ENCODE peak calls at places on chromosomes 7 and 10, in four cellular contexts. One of them, this sample, is unnamed.

GRCh38 chr10:69446650-69447151 is 4.6 kb upstream of the TSPAN15 start:
- DNase-seq in HepG2: peak; percentile 81
- DNase-seq in HEK293T: no peak
- DNase-seq in K562: no peak
- DNase-seq in this sample: no peak

GRCh38 chr7:72190166-72190565 is 222.0 kb downstream of the CALN1 start:
- DNase-seq in HepG2: no peak
- DNase-seq in HEK293T: no peak
- DNase-seq in K562: no peak
- DNase-seq in this sample: no peak

GRCh38 chr10:90912176-90912575 is 8.7 kb downstream of the ANKRD1 start:
- DNase-seq in K562: no peak
- DNase-seq in HepG2: no peak
- DNase-seq in HEK293T: no peak
- DNase-seq in this sample: no peak

GRCh38 chr10:73577788-73578187 is 13.4 kb downstream of the USP54 start:
- DNase-seq in K562: no peak
- DNase-seq in HEK293T: no peak
- DNase-seq in HepG2: no peak
- DNase-seq in this sample: no peak

GRCh38 chr7:110544199-110544598 is 546.7 kb upstream of the LRRN3 start:
- DNase-seq in K562: no peak
- DNase-seq in HepG2: no peak
- DNase-seq in HEK293T: no peak
- DNase-seq in this sample: no peak

GRCh38 chr7:24834150-24834798 is 77.0 kb upstream of the GSDME start:
- DNase-seq in K562: no peak
- DNase-seq in HEK293T: no peak
- DNase-seq in HepG2: no peak
- DNase-seq in this sample: no peak

GRCh38 chr10:117543999-117544728 is 1.6 kb downstream of the EMX2 start:
- DNase-seq in HEK293T: peak; percentile 37
- DNase-seq in HepG2: no peak
- DNase-seq in K562: no peak
- DNase-seq in this sample: no peak

GRCh38 chr7:84055904-84056615 is 138.5 kb downstream of the SEMA3A start:
- DNase-seq in HEK293T: no peak
- DNase-seq in K562: no peak
- DNase-seq in HepG2: no peak
- DNase-seq in this sample: no peak

GRCh38 chr10:99234067-99234738 is 1.4 kb downstream of the HPSE2 start:
- DNase-seq in HepG2: no peak
- DNase-seq in K562: peak; percentile 10
- DNase-seq in HEK293T: no peak
- DNase-seq in this sample: peak; percentile 17

GRCh38 chr7:101650579-101651081 is 21.5 kb upstream of the MYL10 start:
- DNase-seq in HepG2: no peak
- DNase-seq in K562: no peak
- DNase-seq in HEK293T: no peak
- DNase-seq in this sample: no peak

GRCh38 chr10:11679946-11680345 is 62.2 kb upstream of the ECHDC3 start:
- DNase-seq in HEK293T: no peak
- DNase-seq in K562: no peak
- DNase-seq in HepG2: no peak
- DNase-seq in this sample: no peak

GRCh38 chr7:26329520-26330269 is 38.0 kb downstream of the SNX10 start:
- DNase-seq in HEK293T: no peak
- DNase-seq in K562: no peak
- DNase-seq in HepG2: no peak
- DNase-seq in this sample: no peak

GRCh38 chr7:158997110-158997453 is 140.7 kb downstream of the DYNC2I1 start:
- DNase-seq in HepG2: no peak
- DNase-seq in HEK293T: no peak
- DNase-seq in K562: no peak
- DNase-seq in this sample: no peak

GRCh38 chr10:51244308-51244707 is 170.0 kb downstream of the PRKG1 start:
- DNase-seq in HepG2: no peak
- DNase-seq in K562: no peak
- DNase-seq in HEK293T: peak; percentile 11
- DNase-seq in this sample: no peak

GRCh38 chr10:47094636-47095035 is 183.4 kb downstream of the PTPN20 start:
- DNase-seq in K562: no peak
- DNase-seq in HEK293T: no peak
- DNase-seq in HepG2: no peak
- DNase-seq in this sample: no peak

GRCh38 chr7:151891753-151892152 is 14.8 kb upstream of the PRKAG2 start:
- DNase-seq in K562: no peak
- DNase-seq in HEK293T: no peak
- DNase-seq in HepG2: no peak
- DNase-seq in this sample: no peak

GRCh38 chr7:19116121-19117080 is 1.0 kb downstream of the TWIST1 start:
- DNase-seq in K562: no peak
- DNase-seq in HEK293T: peak; percentile 36
- DNase-seq in HepG2: no peak
- DNase-seq in this sample: no peak

GRCh38 chr7:42314696-42315095 is 77.7 kb upstream of the GLI3 start:
- DNase-seq in K562: no peak
- DNase-seq in HEK293T: no peak
- DNase-seq in HepG2: no peak
- DNase-seq in this sample: no peak

GRCh38 chr7:42311195-42311594 is 74.2 kb upstream of the GLI3 start:
- DNase-seq in K562: no peak
- DNase-seq in HEK293T: no peak
- DNase-seq in HepG2: no peak
- DNase-seq in this sample: no peak

GRCh38 chr7:42315096-42315495 is 78.1 kb upstream of the GLI3 start:
- DNase-seq in HEK293T: no peak
- DNase-seq in HepG2: no peak
- DNase-seq in K562: no peak
- DNase-seq in this sample: no peak

GRCh38 chr7:42319631-42320030 is 82.6 kb upstream of the GLI3 start:
- DNase-seq in HepG2: no peak
- DNase-seq in K562: no peak
- DNase-seq in HEK293T: no peak
- DNase-seq in this sample: no peak

GRCh38 chr7:42315631-42316030 is 78.6 kb upstream of the GLI3 start:
- DNase-seq in K562: no peak
- DNase-seq in HEK293T: peak; percentile 13
- DNase-seq in HepG2: no peak
- DNase-seq in this sample: no peak
- TF ChIP-seq TARDBP in K562: no peak
- TF ChIP-seq TARDBP in HEK293T: no peak
- TF ChIP-seq TARDBP in HepG2: no peak
- TF ChIP-seq TARDBP in this sample: no peak

GRCh38 chr7:85887133-85887532 is 700.3 kb upstream of the SEMA3D start:
- DNase-seq in K562: no peak
- DNase-seq in HepG2: no peak
- DNase-seq in HEK293T: no peak
- DNase-seq in this sample: no peak

GRCh38 chr7:85890244-85890811 is 703.5 kb upstream of the SEMA3D start:
- DNase-seq in HEK293T: peak; percentile 25
- DNase-seq in HepG2: peak; percentile 39
- DNase-seq in K562: peak; percentile 16
- DNase-seq in this sample: no peak
- TF ChIP-seq TARDBP in HEK293T: no peak
- TF ChIP-seq TARDBP in HepG2: no peak
- TF ChIP-seq TARDBP in K562: no peak
- TF ChIP-seq TARDBP in this sample: no peak

DNA sequence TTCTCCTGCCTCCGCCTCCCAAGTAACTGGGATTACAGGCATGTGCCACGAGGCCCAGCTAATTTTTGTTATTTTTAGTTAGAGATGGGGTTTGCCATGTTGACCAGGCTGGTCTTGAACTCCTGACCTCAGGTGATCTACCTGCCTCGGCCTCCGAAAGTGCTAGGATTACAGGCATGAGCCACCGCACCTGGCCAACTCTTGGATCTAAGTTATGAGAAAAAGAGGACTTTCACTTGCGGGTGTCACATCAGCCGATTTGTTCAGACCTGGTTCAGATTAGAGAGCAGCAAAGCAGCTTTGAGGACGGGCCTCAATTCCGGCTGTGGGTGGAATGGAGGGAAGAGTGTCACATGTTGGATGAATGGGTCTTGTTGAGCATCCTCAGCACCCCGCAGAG is 61.0 kb upstream of the FGFR2 start:
- DNase-seq in K562: no peak
- DNase-seq in HEK293T: no peak
- DNase-seq in HepG2: no peak
- DNase-seq in this sample: no peak
- TF ChIP-seq TARDBP in K562: no peak
- TF ChIP-seq TARDBP in HEK293T: no peak
- TF ChIP-seq TARDBP in HepG2: no peak
- TF ChIP-seq TARDBP in this sample: no peak

GRCh38 chr7:142862401-142863400 is 7.8 kb downstream of the EPHB6 start:
- DNase-seq in HepG2: no peak
- DNase-seq in K562: no peak
- DNase-seq in HEK293T: no peak
- DNase-seq in this sample: no peak
- TF ChIP-seq TARDBP in HepG2: no peak
- TF ChIP-seq TARDBP in K562: no peak
- TF ChIP-seq TARDBP in HEK293T: no peak
- TF ChIP-seq TARDBP in this sample: no peak

GRCh38 chr10:26259341-26259740 is 42.8 kb downstream of the GAD2 start:
- DNase-seq in HepG2: no peak
- DNase-seq in K562: no peak
- DNase-seq in HEK293T: no peak
- DNase-seq in this sample: no peak

GRCh38 chr10:26251925-26252324 is 35.4 kb downstream of the GAD2 start:
- DNase-seq in K562: no peak
- DNase-seq in HepG2: no peak
- DNase-seq in HEK293T: no peak
- DNase-seq in this sample: no peak

GRCh38 chr10:26249681-26250080 is 33.1 kb downstream of the GAD2 start:
- DNase-seq in K562: no peak
- DNase-seq in HEK293T: no peak
- DNase-seq in HepG2: no peak
- DNase-seq in this sample: no peak

DNA sequence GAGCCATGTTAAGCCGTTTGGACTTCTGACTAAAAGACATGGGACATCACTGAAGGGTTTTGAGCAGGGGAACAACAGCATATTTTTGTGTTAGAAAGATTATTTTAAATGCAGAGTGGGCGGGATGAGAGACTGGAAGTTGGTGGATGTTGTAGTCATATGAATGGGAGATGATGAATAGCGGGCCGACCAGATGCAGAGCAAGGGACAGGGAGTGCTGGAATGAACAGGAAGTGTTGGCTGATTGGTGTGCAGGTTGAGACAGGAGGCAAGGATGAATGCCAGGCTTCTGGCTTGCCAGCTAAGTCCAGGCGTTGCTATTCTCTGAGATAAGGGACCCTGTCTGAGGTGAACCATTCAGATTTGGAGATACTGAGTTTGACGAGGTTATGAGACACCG is 38.0 kb downstream of the GAD2 start:
- DNase-seq in K562: no peak
- DNase-seq in HepG2: no peak
- DNase-seq in HEK293T: no peak
- DNase-seq in this sample: no peak
- TF ChIP-seq TARDBP in K562: no peak
- TF ChIP-seq TARDBP in HepG2: no peak
- TF ChIP-seq TARDBP in HEK293T: no peak
- TF ChIP-seq TARDBP in this sample: no peak

GRCh38 chr7:65955718-65956117 is 26.3 kb downstream of the GUSB start:
- DNase-seq in HepG2: no peak
- DNase-seq in HEK293T: no peak
- DNase-seq in K562: no peak
- DNase-seq in this sample: no peak
- TF ChIP-seq TARDBP in HepG2: no peak
- TF ChIP-seq TARDBP in HEK293T: no peak
- TF ChIP-seq TARDBP in K562: no peak
- TF ChIP-seq TARDBP in this sample: no peak

GRCh38 chr10:122404576-122404975 is 30.1 kb downstream of the PLEKHA1 start:
- DNase-seq in HepG2: no peak
- DNase-seq in HEK293T: no peak
- DNase-seq in K562: no peak
- DNase-seq in this sample: no peak
- TF ChIP-seq TARDBP in HepG2: no peak
- TF ChIP-seq TARDBP in HEK293T: no peak
- TF ChIP-seq TARDBP in K562: no peak
- TF ChIP-seq TARDBP in this sample: no peak

GRCh38 chr10:5743736-5744135 is 59.1 kb downstream of the TASOR2 start:
- DNase-seq in HepG2: no peak
- DNase-seq in HEK293T: no peak
- DNase-seq in K562: no peak
- DNase-seq in this sample: no peak
- TF ChIP-seq TARDBP in HepG2: no peak
- TF ChIP-seq TARDBP in HEK293T: no peak
- TF ChIP-seq TARDBP in K562: no peak
- TF ChIP-seq TARDBP in this sample: no peak

GRCh38 chr7:5831196-5831595 is 49.4 kb upstream of the OCM start:
- DNase-seq in K562: peak; percentile 7
- DNase-seq in HepG2: no peak
- DNase-seq in HEK293T: no peak
- DNase-seq in this sample: no peak
- TF ChIP-seq TARDBP in K562: no peak
- TF ChIP-seq TARDBP in HepG2: no peak
- TF ChIP-seq TARDBP in HEK293T: no peak
- TF ChIP-seq TARDBP in this sample: no peak

This sample was measured in GM12878.